ENCODE peak calls at places on chromosomes 12 and 14, in eight cellular contexts. D is B cell, S is GM10248, I is WERI-Rb-1, Q is endothelial cell, X is cardiac muscle cell, C is AG04450, L is omental fat pad. V is an unnamed sample.

GRCh38 chr12:93868771-93869170 is 191.6 kb downstream of the CRADD start:
- DNase-seq in L (no peak), C (no peak), D (no peak), I (no peak), S (no peak), X (no peak), Q (no peak), V (no peak)

GRCh38 chr12:92968201-92968813 is 39.2 kb upstream of the EEA1 start:
- DNase-seq in I (no peak), D (no peak), X (no peak), Q (no peak), L (no peak), C (no peak), S (no peak), V (no peak)

GRCh38 chr14:49566714-49567113 is 19.5 kb downstream of the RPS29 start:
- DNase-seq in X (no peak), S (no peak), Q (no peak), D (no peak), I (no peak), L (no peak), C (no peak), V (no peak)

GRCh38 chr14:97266653-97267052 is 469.5 kb downstream of the VRK1 start:
- DNase-seq in C (no peak), Q (no peak), I (no peak), X (no peak), S (no peak), D (no peak), L (no peak), V (no peak)

GRCh38 chr12:69621551-69621950 is 10.8 kb upstream of the LRRC10 start:
- DNase-seq in L (no peak), I (no peak), D (no peak), S (no peak), C (no peak), Q (no peak), X (no peak), V (no peak)

GRCh38 chr12:6724409-6724797 is 557 bp downstream of the COPS7A start:
- DNase-seq in S (peak), C (no peak), Q (peak), D (no peak), L (no peak), I (peak), X (no peak), V (peak)

GRCh38 chr14:102255401-102256190 is 49.4 kb downstream of the MOK start:
- DNase-seq in D (no peak), X (no peak), S (no peak), I (no peak), Q (no peak), L (no peak), C (peak), V (no peak)

GRCh38 chr12:131459666-131460365 is 251.1 kb upstream of the SFSWAP start:
- DNase-seq in Q (no peak), C (no peak), D (no peak), S (no peak), L (no peak), I (no peak), X (no peak), V (no peak)

GRCh38 chr12:103442187-103442564 is 53.6 kb downstream of the C12orf42 start:
- DNase-seq in L (no peak), X (no peak), D (no peak), I (no peak), Q (no peak), C (no peak), S (no peak), V (no peak)

GRCh38 chr12:58883576-58884334 is 36.5 kb downstream of the LRIG3 start:
- DNase-seq in S (no peak), C (no peak), Q (no peak), L (no peak), X (no peak), I (no peak), D (no peak), V (no peak)

GRCh38 chr14:97703006-97703760 is 906.0 kb downstream of the VRK1 start:
- DNase-seq in Q (no peak), C (no peak), I (no peak), L (no peak), X (no peak), D (no peak), S (no peak), V (no peak)

GRCh38 chr12:63298386-63298930 is 147.5 kb upstream of the AVPR1A start:
- DNase-seq in C (no peak), S (no peak), D (no peak), I (no peak), X (no peak), Q (no peak), L (no peak), V (no peak)

GRCh38 chr14:52954346-52955214 is 3.7 kb upstream of the FERMT2 start:
- DNase-seq in C (peak), S (no peak), L (no peak), I (no peak), Q (no peak), D (no peak), X (peak), V (peak)

GRCh38 chr12:92421701-92422100 is 276.1 kb upstream of the BTG1 start:
- DNase-seq in C (no peak), I (no peak), D (no peak), S (no peak), L (no peak), X (no peak), Q (no peak), V (no peak)

GRCh38 chr12:24378548-24379011 is 429.1 kb upstream of the SOX5 start:
- DNase-seq in L (no peak), C (peak), X (no peak), I (no peak), Q (no peak), S (no peak), D (no peak), V (no peak)

GRCh38 chr12:24212496-24212895 is 263.0 kb upstream of the SOX5 start:
- DNase-seq in L (no peak), X (no peak), I (no peak), D (no peak), C (no peak), Q (no peak), S (no peak), V (no peak)

GRCh38 chr12:132222096-132222807 is 78.0 kb downstream of the NOC4L start:
- DNase-seq in Q (peak), D (peak), X (peak), L (no peak), I (no peak), C (no peak), S (no peak), V (no peak)

GRCh38 chr14:69685716-69686115 is 74.3 kb downstream of the SUSD6 start:
- DNase-seq in D (no peak), X (peak), I (no peak), Q (no peak), C (no peak), L (no peak), S (no peak), V (no peak)

GRCh38 chr12:124457287-124458219 is 109.9 kb downstream of the NCOR2 start:
- DNase-seq in Q (no peak), I (no peak), D (peak), L (peak), S (peak), C (no peak), X (no peak), V (peak)

GRCh38 chr12:93857279-93857894 is 180.2 kb downstream of the CRADD start:
- DNase-seq in X (no peak), D (no peak), L (no peak), C (no peak), I (no peak), S (no peak), Q (no peak), V (no peak)

GRCh38 chr14:104134061-104134965 is 4.1 kb upstream of the KIF26A start:
- DNase-seq in C (no peak), S (no peak), Q (no peak), X (no peak), D (no peak), L (no peak), I (peak), V (no peak)

GRCh38 chr12:80364056-80364455 is 80.0 kb upstream of the PTPRQ start:
- DNase-seq in C (no peak), L (no peak), D (no peak), Q (no peak), S (no peak), I (no peak), X (no peak), V (no peak)

GRCh38 chr14:20811994-20812393 is 9.3 kb upstream of the RNASE1 start:
- DNase-seq in L (no peak), C (no peak), X (no peak), I (no peak), S (no peak), Q (no peak), D (no peak), V (no peak)

GRCh38 chr12:93733358-93733757 is 56.2 kb downstream of the CRADD start:
- DNase-seq in I (no peak), L (no peak), X (no peak), D (no peak), Q (no peak), C (no peak), S (no peak), V (no peak)

GRCh38 chr12:11906284-11906935 is 164.3 kb upstream of the BCL2L14 start:
- DNase-seq in C (no peak), D (no peak), I (no peak), L (no peak), Q (no peak), S (no peak), X (no peak), V (no peak)

GRCh38 chr12:112148031-112148513 is 22.7 kb downstream of the TRAFD1 start:
- DNase-seq in S (no peak), C (peak), L (no peak), D (no peak), Q (no peak), X (no peak), I (no peak), V (no peak)

GRCh38 chr12:68784015-68784414 is 24.0 kb upstream of the MDM2 start:
- DNase-seq in X (no peak), L (no peak), C (no peak), S (no peak), Q (no peak), I (no peak), D (no peak), V (no peak)

GRCh38 chr12:132310181-132311040 is 19.0 kb downstream of the GALNT9 start:
- DNase-seq in Q (no peak), X (no peak), L (no peak), S (no peak), D (no peak), C (no peak), I (no peak), V (no peak)

GRCh38 chr12:20696181-20696580 is 1.0 kb downstream of the SLCO1C1 start:
- DNase-seq in S (no peak), C (no peak), Q (no peak), X (peak), L (no peak), D (no peak), I (no peak), V (no peak)

GRCh38 chr12:121334513-121335343 is 17.5 kb downstream of the ANAPC5 start:
- DNase-seq in X (peak), I (no peak), C (peak), L (no peak), S (peak), D (peak), Q (peak), V (peak)

GRCh38 chr12:48969847-48970701 is 1.5 kb downstream of the WNT10B start:
- DNase-seq in L (no peak), S (peak), X (peak), I (no peak), D (peak), Q (no peak), C (no peak), V (peak)
- TF ChIP-seq CTCF in L (no peak), S (peak), X (peak), I (no peak), D (no peak), Q (no peak), C (no peak), V (no peak)

DNA sequence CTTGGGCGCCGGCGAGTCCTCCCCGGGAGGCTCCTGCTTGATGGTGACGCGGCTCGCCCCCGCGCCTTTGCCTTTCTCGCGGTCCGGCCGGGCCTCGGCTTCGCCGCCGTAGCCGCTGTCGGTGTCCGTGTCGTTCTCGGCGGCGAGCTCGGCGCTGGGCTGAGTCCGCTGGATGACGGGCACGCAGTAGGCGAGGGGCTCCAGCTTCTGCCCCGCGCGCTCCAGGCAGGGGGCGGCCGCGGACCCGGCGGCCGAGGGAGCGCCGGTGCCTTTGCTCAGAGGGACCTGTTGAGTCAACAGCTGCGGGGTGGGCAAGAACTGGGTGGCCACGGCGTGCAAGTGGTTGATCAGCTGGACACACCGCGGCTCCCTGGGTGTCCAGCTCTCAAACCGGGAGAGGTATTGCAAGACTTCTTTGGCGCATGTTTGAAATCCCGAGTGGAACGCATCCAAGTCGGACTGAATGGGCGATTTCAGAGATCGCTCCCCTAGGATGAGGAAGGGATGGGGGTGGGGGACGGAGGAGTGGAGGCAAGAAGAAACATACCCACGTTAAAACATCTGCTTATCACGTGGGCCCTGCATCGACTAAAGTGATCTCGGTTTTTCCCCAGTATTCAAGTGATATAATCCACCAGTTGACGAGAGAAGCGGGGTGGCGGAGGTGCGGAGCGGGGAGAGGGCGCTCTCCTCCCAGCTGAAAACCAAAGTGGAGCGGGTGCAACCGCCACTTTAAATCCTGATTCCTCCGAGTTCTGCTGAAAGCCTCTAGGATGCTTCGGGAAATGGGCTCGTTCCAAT is 2.0 kb downstream of the BHLHE41 start:
- DNase-seq in C (no peak), Q (peak), X (peak), D (peak), I (peak), S (peak), L (peak), V (peak)
- TF ChIP-seq CTCF in C (peak), Q (no peak), X (peak), D (peak), I (peak), S (peak), L (no peak), V (peak)

GRCh38 chr14:55580401-55581010 is 499 bp downstream of the KTN1 start:
- DNase-seq in D (peak), I (peak), L (no peak), Q (peak), X (peak), S (peak), C (no peak), V (peak)
- TF ChIP-seq CTCF in D (no peak), I (peak), L (no peak), Q (no peak), X (no peak), S (peak), C (no peak), V (no peak)

GRCh38 chr12:77377116-77377515 is 311.7 kb upstream of the E2F7 start:
- DNase-seq in D (no peak), C (no peak), I (no peak), X (no peak), S (no peak), L (no peak), Q (no peak), V (no peak)

GRCh38 chr12:77382096-77382742 is 316.9 kb upstream of the E2F7 start:
- DNase-seq in D (no peak), L (no peak), X (no peak), C (no peak), I (no peak), Q (no peak), S (no peak), V (no peak)

GRCh38 chr12:77374687-77375086 is 309.3 kb upstream of the E2F7 start:
- DNase-seq in D (no peak), S (no peak), C (no peak), X (no peak), Q (no peak), L (no peak), I (no peak), V (no peak)

GRCh38 chr12:77372469-77372868 is 307.1 kb upstream of the E2F7 start:
- DNase-seq in C (no peak), X (no peak), S (no peak), I (no peak), Q (no peak), D (no peak), L (no peak), V (no peak)

DNA sequence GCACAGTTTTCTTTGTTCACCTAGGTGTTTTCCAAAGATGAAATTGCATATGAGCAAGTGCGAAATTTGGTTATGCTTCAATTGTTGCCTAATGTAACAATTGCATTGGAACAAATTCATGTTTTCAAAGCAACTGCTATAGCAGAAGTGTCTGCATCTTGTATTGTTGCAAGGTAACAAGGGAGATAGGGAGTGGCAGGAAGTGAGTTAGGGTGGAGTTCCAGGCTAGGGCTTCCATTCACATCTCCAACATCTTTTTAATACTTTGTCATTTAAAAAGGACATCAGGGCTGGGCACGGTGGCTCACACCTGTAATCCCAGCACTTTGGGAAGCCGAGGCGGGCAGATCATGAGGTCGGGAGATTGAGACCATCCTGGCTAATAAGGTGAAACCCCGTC is 312.3 kb upstream of the E2F7 start:
- DNase-seq in D (no peak), I (no peak), L (no peak), X (no peak), S (no peak), C (no peak), Q (no peak), V (no peak)
- TF ChIP-seq CTCF in D (no peak), I (no peak), L (no peak), X (no peak), S (no peak), C (no peak), Q (no peak), V (no peak)

DNA sequence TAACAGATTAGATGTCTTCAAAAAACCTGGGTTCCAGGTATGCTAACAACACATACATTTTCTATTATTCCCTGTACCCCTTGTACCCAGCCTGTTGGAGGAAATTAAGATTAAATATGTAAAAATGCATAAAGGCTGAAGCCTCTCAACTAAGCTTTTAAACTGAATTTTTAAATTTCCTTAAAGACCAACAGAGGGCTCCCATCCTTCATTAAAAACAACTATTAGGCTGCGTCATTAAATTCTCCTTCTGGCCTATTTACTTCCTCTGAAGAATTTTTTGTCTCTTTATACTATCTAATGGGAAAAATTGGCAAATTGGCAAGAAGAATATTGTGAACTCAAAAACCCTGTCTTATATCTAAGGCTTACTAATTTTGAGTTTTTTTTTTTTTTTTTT is 21.8 kb downstream of the SENP1 start:
- DNase-seq in S (no peak), C (no peak), Q (no peak), D (no peak), X (no peak), L (no peak), I (no peak), V (no peak)
- TF ChIP-seq CTCF in S (no peak), C (peak), Q (no peak), D (peak), X (peak), L (no peak), I (no peak), V (no peak)

DNA sequence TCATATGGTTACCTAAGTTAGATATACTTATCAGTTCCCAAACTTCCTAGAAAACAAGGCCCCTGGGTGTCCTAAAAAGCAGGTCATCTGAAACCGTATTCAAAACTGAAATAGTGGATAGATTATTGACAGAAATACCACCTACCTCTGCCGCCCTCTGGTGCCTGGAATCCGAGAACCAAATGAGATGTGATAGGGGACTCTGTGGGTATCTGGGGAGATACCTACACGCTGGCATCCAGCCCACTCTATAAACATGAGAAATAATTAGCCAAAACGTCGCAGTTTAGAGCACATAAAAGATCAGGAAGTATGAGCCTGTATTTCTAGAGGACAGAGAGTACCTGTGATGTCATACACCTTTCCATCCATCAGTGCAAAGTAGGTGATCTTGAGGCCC is 4.4 kb downstream of the ORMDL2 start:
- DNase-seq in X (peak), S (no peak), Q (peak), D (no peak), C (no peak), L (no peak), I (no peak), V (no peak)
- TF ChIP-seq CTCF in X (peak), S (no peak), Q (no peak), D (no peak), C (peak), L (no peak), I (peak), V (no peak)

GRCh38 chr14:77376771-77377501 is at the start of the genes SAMD15 and TMED8:
- DNase-seq in D (peak), Q (peak), C (peak), S (peak), X (peak), L (peak), I (peak), V (peak)
- TF ChIP-seq CTCF in D (peak), Q (no peak), C (peak), S (peak), X (peak), L (no peak), I (no peak), V (no peak)